ENCODE peak calls at places on chromosomes 2 and 18, in ten cellular contexts. S is heart right ventricle, P is A549, X is skeletal muscle cell, A is tibial artery, N is ovary, T is astrocyte of the spinal cord, E is cardiac fibroblast, D is psoas muscle, Y is Panc1. F is an unnamed sample.

GRCh38 chr2:66301073-66301766 is 133.7 kb upstream of the MEIS1 start:
- DNase-seq in D (peak), N (no peak), S (peak), X (peak), A (peak), T (peak), E (no peak), P (no peak), Y (no peak), F (no peak)

GRCh38 chr2:65436169-65436824 is 3.9 kb upstream of the SPRED2 start:
- DNase-seq in D (peak), X (peak), E (peak), S (peak), T (peak), Y (peak), N (peak), A (peak), P (peak), F (peak)

GRCh38 chr2:223314831-223315230 is 262.8 kb downstream of the KCNE4 start:
- DNase-seq in A (no peak), S (no peak), X (no peak), T (peak), D (no peak), Y (no peak), P (no peak), E (no peak), N (no peak), F (no peak)

GRCh38 chr2:230052299-230052698 is 16.4 kb downstream of the SLC16A14 start:
- DNase-seq in T (no peak), D (no peak), S (no peak), Y (no peak), N (no peak), X (no peak), E (peak), P (peak), A (no peak), F (no peak)

GRCh38 chr2:147543056-147543455 is 301.8 kb upstream of the ACVR2A start:
- DNase-seq in T (no peak), P (no peak), X (peak), E (no peak), S (no peak), D (no peak), N (no peak), Y (no peak), A (no peak), F (no peak)

GRCh38 chr18:49399003-49399402 is 61.4 kb downstream of the DYM start:
- DNase-seq in E (peak), T (no peak), Y (no peak), D (no peak), P (no peak), N (no peak), X (no peak), A (no peak), S (no peak), F (no peak)

GRCh38 chr2:26487192-26487591 is 9.3 kb upstream of the OTOF start:
- DNase-seq in P (no peak), E (no peak), T (no peak), A (no peak), X (no peak), N (no peak), D (no peak), Y (no peak), S (no peak), F (no peak)

GRCh38 chr18:46215902-46216723 is 111.9 kb downstream of the HAUS1 start:
- DNase-seq in T (no peak), E (no peak), A (no peak), Y (no peak), X (no peak), D (no peak), S (no peak), P (no peak), N (no peak), F (no peak)

GRCh38 chr18:2425426-2426317 is 145.6 kb downstream of the METTL4 start:
- DNase-seq in A (no peak), T (peak), X (no peak), D (no peak), Y (no peak), P (no peak), E (no peak), S (no peak), N (no peak), F (no peak)

GRCh38 chr2:130755234-130756040 is at the start of gene AMER3:
- DNase-seq in A (no peak), Y (no peak), S (no peak), N (no peak), X (no peak), P (no peak), D (no peak), E (no peak), T (no peak), F (no peak)

GRCh38 chr18:76266226-76266991 is 228.6 kb downstream of the ZNF516 start:
- DNase-seq in S (no peak), X (no peak), N (peak), T (no peak), P (no peak), Y (no peak), D (no peak), A (no peak), E (no peak), F (no peak)

GRCh38 chr2:20447437-20448245 is 767 bp downstream of the RHOB start:
- DNase-seq in T (peak), D (peak), X (no peak), S (peak), N (peak), A (peak), Y (no peak), E (peak), P (peak), F (no peak)

GRCh38 chr2:20448246-20449046 is 1.6 kb downstream of the RHOB start:
- DNase-seq in S (no peak), P (peak), N (peak), A (peak), Y (no peak), D (no peak), E (peak), T (peak), X (no peak), F (no peak)

GRCh38 chr2:20451346-20451745 is 4.5 kb downstream of the RHOB start:
- DNase-seq in Y (no peak), P (no peak), A (peak), D (no peak), X (no peak), S (no peak), E (peak), N (no peak), T (peak), F (no peak)

GRCh38 chr2:20450201-20451108 is 3.6 kb downstream of the RHOB start:
- DNase-seq in X (peak), P (peak), A (peak), Y (no peak), S (peak), D (peak), N (peak), E (peak), T (peak), F (peak)

GRCh38 chr2:20449501-20450200 is 2.8 kb downstream of the RHOB start:
- DNase-seq in D (no peak), A (peak), T (peak), X (no peak), N (no peak), P (peak), Y (no peak), S (no peak), E (peak), F (no peak)
- H3K4me3 ChIP-seq in D (peak), A (peak), T (peak), X (peak), N (peak), P (peak), Y (peak), S (peak), E (peak), F (peak)

GRCh38 chr18:24064701-24065100 is 50.1 kb downstream of the TTC39C start:
- DNase-seq in D (no peak), A (no peak), X (no peak), P (no peak), Y (no peak), T (no peak), S (no peak), N (no peak), E (no peak), F (no peak)
- H3K4me3 ChIP-seq in D (no peak), A (no peak), X (no peak), P (no peak), Y (no peak), T (no peak), S (no peak), N (no peak), E (no peak), F (no peak)

DNA sequence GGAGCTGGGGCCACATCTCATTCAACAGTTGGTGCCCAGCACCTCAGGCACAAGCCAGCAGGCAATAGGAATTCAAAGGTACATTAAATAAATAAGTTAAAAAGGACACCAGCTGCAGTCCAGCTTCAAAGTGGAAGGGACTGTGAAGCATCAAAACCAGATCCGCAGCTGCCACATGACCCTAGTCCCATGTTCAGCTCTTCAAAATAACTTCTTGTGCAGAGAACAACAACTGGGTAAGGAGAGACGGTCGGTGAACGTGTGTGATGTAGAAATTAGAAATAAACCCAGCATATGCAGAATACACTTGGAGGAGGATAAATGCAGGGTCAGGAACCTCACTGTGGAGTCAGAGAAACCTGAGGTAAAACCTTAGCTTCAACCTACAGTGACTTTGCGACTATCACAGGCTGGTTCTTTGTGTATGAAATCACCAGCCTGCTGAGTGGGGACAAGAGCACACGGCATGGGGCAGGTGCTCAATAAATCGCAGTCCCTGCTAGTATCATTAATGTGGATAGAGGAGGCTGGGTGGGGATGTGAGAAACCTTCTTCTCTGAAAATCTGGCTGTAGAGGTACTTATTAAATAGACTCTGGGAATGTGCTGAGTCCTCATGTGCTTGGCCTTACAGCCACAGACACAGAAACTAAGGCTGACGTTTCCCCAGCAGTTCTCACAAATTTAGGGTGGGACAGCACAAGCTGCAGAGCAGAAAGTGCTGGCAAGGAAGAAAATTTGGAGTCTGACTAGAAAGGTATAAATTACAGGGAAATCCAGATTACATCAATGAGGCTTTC is 20.8 kb downstream of the FBXO15 start:
- DNase-seq in P (no peak), S (no peak), D (no peak), Y (no peak), N (no peak), A (no peak), E (no peak), X (no peak), T (no peak), F (no peak)
- H3K4me3 ChIP-seq in P (no peak), S (no peak), D (no peak), Y (no peak), N (no peak), A (no peak), E (no peak), X (no peak), T (no peak), F (no peak)

GRCh38 chr2:10330700-10331032 is 28.0 kb downstream of the HPCAL1 start:
- DNase-seq in E (no peak), T (no peak), S (no peak), X (no peak), N (no peak), A (no peak), D (no peak), Y (no peak), P (no peak), F (no peak)
- H3K4me3 ChIP-seq in E (no peak), T (no peak), S (no peak), X (no peak), N (no peak), A (peak), D (peak), Y (peak), P (peak), F (no peak)

F was measured in AG09309.